ENCODE peak calls at places on chromosomes 13 and 19, in five cellular contexts. W is activated naive CD8-positive, alpha-beta T cell treated with anti-CD3 and anti-CD28 coated beads for 36 hours; L is NCI-H1105; Y is NCI-H1092; M is activated effector memory CD4-positive, alpha-beta T cell treated with anti-CD3 and anti-CD28 coated beads, Interleukin-2, amount 50 U/mL, for 16 hours. U is an unnamed sample.

GRCh38 chr13:63124863-63125262 is 1709.2 kb upstream of the PCDH20 start:
- DNase-seq in W (no peak), L (peak; percentile 25), Y (no peak), M (no peak), U (no peak)

GRCh38 chr13:75151081-75151643 is 330.8 kb downstream of the TBC1D4 start:
- DNase-seq in W (no peak), L (no peak), Y (no peak), M (no peak), U (no peak)

GRCh38 chr19:43634877-43635560 is 4.6 kb downstream of the CADM4 start:
- DNase-seq in W (no peak), L (no peak), Y (no peak), M (no peak), U (no peak)

GRCh38 chr13:40539954-40540706 is 126.3 kb downstream of the FOXO1 start:
- DNase-seq in W (no peak), L (no peak), Y (no peak), M (no peak), U (peak; percentile 49)

GRCh38 chr13:31987535-31988170 is 43.9 kb upstream of the FRY start:
- DNase-seq in W (no peak), L (no peak), Y (no peak), M (no peak), U (no peak)

GRCh38 chr19:44620667-44621066 is 7.3 kb downstream of the IGSF23 start:
- DNase-seq in W (no peak), L (no peak), Y (no peak), M (no peak), U (no peak)

GRCh38 chr13:35025314-35025713 is 83.2 kb downstream of the NBEA start:
- DNase-seq in W (no peak), L (no peak), Y (no peak), M (no peak), U (no peak)

GRCh38 chr19:5694167-5694951 is 4.3 kb downstream of the RPL36 start:
- DNase-seq in W (no peak), L (no peak), Y (no peak), M (no peak), U (no peak)

GRCh38 chr13:33651766-33652165 is 166.2 kb upstream of the RFC3 start:
- DNase-seq in W (no peak), L (no peak), Y (no peak), M (no peak), U (no peak)

GRCh38 chr13:94209110-94209509 is 270.4 kb downstream of the DCT start:
- DNase-seq in W (no peak), L (no peak), Y (no peak), M (no peak), U (no peak)

GRCh38 chr19:42850981-42851717 is 28.4 kb downstream of the PSG1 start:
- DNase-seq in W (no peak), L (no peak), Y (no peak), M (no peak), U (peak; percentile 95)

GRCh38 chr19:14672043-14672872 is 2.4 kb downstream of the ADGRE3 start:
- DNase-seq in W (no peak), L (no peak), Y (no peak), M (no peak), U (no peak)

GRCh38 chr19:33684550-33685303 is 63.0 kb downstream of the CHST8 start:
- DNase-seq in W (no peak), L (peak; percentile 38), Y (no peak), M (peak; percentile 56), U (no peak)

GRCh38 chr13:52925775-52926285 is 77.4 kb upstream of the PCDH8 start:
- DNase-seq in W (no peak), L (peak; percentile 69), Y (no peak), M (no peak), U (no peak)

GRCh38 chr19:13859361-13859880 is 17.5 kb upstream of the NANOS3 start:
- DNase-seq in W (no peak), L (no peak), Y (no peak), M (no peak), U (no peak)

GRCh38 chr13:27428160-27428559 is 3.7 kb downstream of the GTF3A start:
- DNase-seq in W (no peak), L (no peak), Y (no peak), M (no peak), U (no peak)

GRCh38 chr13:39603424-39603947 is 493 bp upstream of the LHFPL6 start:
- DNase-seq in W (peak; percentile 2), L (no peak), Y (peak; percentile 3), M (no peak), U (no peak)

GRCh38 chr19:46633130-46633529 is 2.9 kb downstream of the GNG8 start:
- DNase-seq in W (no peak), L (no peak), Y (no peak), M (no peak), U (no peak)

GRCh38 chr13:46659413-46660065 is 106.6 kb downstream of the LRCH1 start:
- DNase-seq in W (no peak), L (no peak), Y (no peak), M (no peak), U (no peak)

GRCh38 chr19:38268539-38268938 is 4.2 kb downstream of the SPINT2 start:
- DNase-seq in W (no peak), L (no peak), Y (no peak), M (no peak), U (no peak)

U was measured in AG04449.